ENCODE peak calls at places on chromosomes 6 and 20, in eight cellular contexts. C is astrocyte of the spinal cord, P is mesothelial cell of epicardium, J is KBM-7, Z is psoas muscle, V is adrenal gland, L is substantia nigra, I is progenitor cell of endocrine pancreas. W is an unnamed sample.

GRCh38 chr6:131924881-131925474 is 26.2 kb downstream of the CCN2 start:
- DNase-seq in I (no peak), L (no peak), P (no peak), V (no peak), J (peak), Z (no peak), C (peak), W (no peak)

GRCh38 chr6:56259163-56259562 is 11.8 kb upstream of the COL21A1 start:
- DNase-seq in P (no peak), V (no peak), I (no peak), J (no peak), C (no peak), L (no peak), Z (no peak), W (no peak)

GRCh38 chr6:40504274-40504673 is 82.9 kb downstream of the LRFN2 start:
- DNase-seq in J (no peak), Z (no peak), V (no peak), L (no peak), C (no peak), P (no peak), I (no peak), W (no peak)

GRCh38 chr6:136685540-136686108 is 106.7 kb downstream of the MAP3K5 start:
- DNase-seq in Z (no peak), J (no peak), C (peak), V (no peak), P (no peak), L (no peak), I (no peak), W (no peak)

GRCh38 chr6:34912715-34913464 is 23.8 kb downstream of the ANKS1A start:
- DNase-seq in V (no peak), Z (no peak), P (no peak), I (no peak), C (peak), J (peak), L (no peak), W (no peak)

GRCh38 chr6:18213439-18213838 is 50.9 kb downstream of the DEK start:
- DNase-seq in L (no peak), J (no peak), P (no peak), C (no peak), I (no peak), V (no peak), Z (no peak), W (no peak)

GRCh38 chr20:25989196-25989595 is 292.5 kb upstream of the ZNF337 start:
- DNase-seq in L (no peak), Z (no peak), P (no peak), J (no peak), C (no peak), I (no peak), V (no peak), W (no peak)

GRCh38 chr6:79810878-79811277 is 136.5 kb downstream of the ELOVL4 start:
- DNase-seq in Z (no peak), L (no peak), P (no peak), J (no peak), I (no peak), V (no peak), C (no peak), W (no peak)

GRCh38 chr20:60139663-60140446 is 181.6 kb downstream of the CDH26 start:
- DNase-seq in Z (no peak), I (no peak), V (no peak), J (no peak), P (no peak), C (no peak), L (no peak), W (no peak)

GRCh38 chr6:154619183-154619582 is 108.7 kb upstream of the CNKSR3 start:
- DNase-seq in L (no peak), C (no peak), I (no peak), Z (no peak), J (no peak), V (no peak), P (no peak), W (no peak)

GRCh38 chr6:52877786-52878185 is 31.7 kb downstream of the GSTA3 start:
- DNase-seq in L (no peak), V (no peak), P (no peak), Z (no peak), I (no peak), C (peak), J (no peak), W (no peak)

GRCh38 chr6:110207652-110208051 is 27.4 kb downstream of the CDC40 start:
- DNase-seq in I (no peak), V (no peak), C (no peak), L (no peak), J (no peak), Z (no peak), P (no peak), W (no peak)

GRCh38 chr20:4375881-4376280 is 345.8 kb upstream of the PRND start:
- DNase-seq in L (no peak), I (no peak), V (no peak), P (no peak), J (peak), C (peak), Z (no peak), W (peak)

GRCh38 chr6:51866867-51867266 is 220.5 kb downstream of the PKHD1 start:
- DNase-seq in L (no peak), Z (no peak), I (no peak), P (no peak), C (no peak), V (no peak), J (no peak), W (no peak)